ENCODE peak calls at places on chromosomes 16 and 17, in four cellular contexts. V is endothelial cell of umbilical vein, X is suprapubic skin, Q is GM23338. E is an unnamed sample.

GRCh38 chr16:46649571-46649970 is 28.4 kb upstream of the SHCBP1 start:
- DNase-seq in V (no peak), X (no peak), Q (no peak), E (no peak)

GRCh38 chr17:47995241-47995935 is 24.5 kb downstream of the CDK5RAP3 start:
- DNase-seq in V (no peak), X (no peak), Q (peak; percentile 55), E (no peak)

GRCh38 chr17:19345067-19345460 is 17.5 kb downstream of the B9D1 start:
- DNase-seq in V (no peak), X (no peak), Q (no peak), E (no peak)

GRCh38 chr16:11576427-11577289 is 10.1 kb downstream of the LITAF start:
- DNase-seq in V (no peak), X (no peak), Q (no peak), E (no peak)

GRCh38 chr17:39939588-39940419 is 12.3 kb downstream of the LRRC3C start:
- DNase-seq in V (peak; percentile 31), X (no peak), Q (peak; percentile 34), E (no peak)

GRCh38 chr16:77986021-77986420 is 36.3 kb upstream of the CLEC3A start:
- DNase-seq in V (no peak), X (no peak), Q (no peak), E (no peak)

GRCh38 chr17:18991531-18992315 is 12.8 kb downstream of the FAM83G start:
- DNase-seq in V (no peak), X (no peak), Q (no peak), E (no peak)

GRCh38 chr17:33369876-33370275 is 76.8 kb upstream of the ASIC2 start:
- DNase-seq in V (no peak), X (no peak), Q (no peak), E (no peak)

GRCh38 chr17:44747566-44747965 is 11.2 kb upstream of the ADAM11 start:
- DNase-seq in V (no peak), X (no peak), Q (no peak), E (no peak)

GRCh38 chr17:56884483-56885144 is 29.2 kb downstream of the TRIM25 start:
- DNase-seq in V (no peak), X (no peak), Q (no peak), E (no peak)

GRCh38 chr17:4073983-4074830 is 68.6 kb downstream of the ZZEF1 start:
- DNase-seq in V (no peak), X (no peak), Q (no peak), E (no peak)

GRCh38 chr17:43327421-43327820 is 71.4 kb upstream of the ARL4D start:
- DNase-seq in V (no peak), X (no peak), Q (no peak), E (no peak)

GRCh38 chr16:6081320-6081976 is 983.9 kb upstream of the EEF2KMT start:
- DNase-seq in V (no peak), X (no peak), Q (peak; percentile 70), E (no peak)

GRCh38 chr17:50144845-50145531 is 5.5 kb downstream of the PPP1R9B start:
- DNase-seq in V (no peak), X (peak; percentile 63), Q (no peak), E (no peak)

GRCh38 chr16:31880322-31880979 is 6.8 kb downstream of the ZNF267 start:
- DNase-seq in V (peak; percentile 66), X (no peak), Q (no peak), E (no peak)

GRCh38 chr16:68387301-68387700 is 61.0 kb downstream of the SMPD3 start:
- DNase-seq in V (no peak), X (no peak), Q (peak; percentile 76), E (no peak)

DNA sequence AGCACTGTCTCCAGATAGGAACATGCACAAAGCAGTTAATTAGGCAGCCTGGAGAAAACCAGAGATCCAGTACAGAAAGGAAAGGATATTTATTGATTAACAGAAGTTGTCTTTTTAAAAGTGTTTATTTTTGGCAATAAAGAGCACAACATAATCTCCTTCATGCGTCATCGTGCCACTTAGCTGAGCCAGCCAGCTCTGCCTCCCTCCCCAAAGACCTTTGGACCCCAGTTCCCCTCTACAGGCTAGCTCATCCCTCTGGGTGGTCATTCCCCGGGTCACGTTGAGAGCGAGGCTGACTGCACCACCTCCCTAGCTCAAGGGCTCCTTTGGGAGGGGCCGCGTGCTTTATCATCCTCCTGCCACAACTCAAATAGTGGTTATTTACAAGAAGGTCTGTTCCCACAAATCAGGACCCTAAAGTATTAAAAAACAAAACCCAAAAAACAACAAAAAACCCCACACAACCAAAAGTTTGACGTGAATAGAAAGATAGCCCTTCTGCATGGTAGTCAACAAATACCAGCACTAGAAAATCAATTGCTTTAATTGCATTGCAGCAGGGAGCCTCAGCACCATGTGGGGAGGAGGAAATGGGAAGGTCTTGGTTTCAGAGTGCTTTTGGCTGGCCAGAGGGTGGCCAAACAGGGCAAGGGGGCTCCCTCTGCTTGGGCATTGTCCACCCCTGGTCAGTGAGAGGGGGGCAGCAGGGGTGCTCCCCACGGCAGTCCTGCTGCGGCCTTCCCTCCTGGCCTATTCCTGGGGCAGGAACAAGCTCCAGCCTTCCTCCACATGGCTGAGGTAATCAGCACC is 9.6 kb downstream of the POLR2C start:
- DNase-seq in V (no peak), X (no peak), Q (peak; percentile 52), E (no peak)
- H3K27ac ChIP-seq in V (no peak overlapping the region), X (no peak overlapping the region), Q (peak overlapping the region; percentile 81), E (peak overlapping the region; percentile 17)

DNA sequence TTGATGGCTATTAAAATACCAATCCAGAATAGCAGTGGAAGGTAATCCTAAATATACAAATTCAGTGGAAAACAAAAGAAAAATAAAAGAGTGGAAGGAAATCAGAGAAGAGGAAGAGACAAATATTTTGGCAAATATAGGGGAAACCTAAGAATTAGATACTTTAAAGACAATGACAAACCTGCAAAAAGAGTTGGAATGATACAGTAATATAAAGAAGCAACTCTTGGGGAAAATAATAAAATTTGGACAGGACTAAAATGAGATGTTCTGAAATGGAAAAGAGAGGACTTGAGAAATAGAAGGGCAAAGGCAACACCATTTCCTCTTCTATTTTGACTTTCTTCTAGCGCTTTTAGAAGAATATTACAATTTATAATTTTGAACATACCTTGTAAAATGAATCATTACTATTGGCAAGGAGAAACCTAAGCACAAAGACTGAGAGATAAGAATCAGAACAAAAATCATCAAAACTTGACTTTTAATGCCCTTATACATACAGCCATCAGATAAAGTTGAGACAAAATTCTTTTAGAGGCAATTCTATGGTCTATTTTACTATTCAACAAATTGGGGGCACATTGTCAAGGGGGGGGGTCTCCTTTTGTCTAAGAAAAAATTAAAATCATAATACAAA is 5.2 kb downstream of the RNF43 start:
- DNase-seq in V (no peak), X (no peak), Q (no peak), E (no peak)
- H3K4me1 ChIP-seq in V (no peaks in the 10 kb centered on the region), X (peaks cover 13% of the 10 kb centered on the region), Q (peaks cover 11% of the 10 kb centered on the region), E (no peaks in the 10 kb centered on the region)

DNA sequence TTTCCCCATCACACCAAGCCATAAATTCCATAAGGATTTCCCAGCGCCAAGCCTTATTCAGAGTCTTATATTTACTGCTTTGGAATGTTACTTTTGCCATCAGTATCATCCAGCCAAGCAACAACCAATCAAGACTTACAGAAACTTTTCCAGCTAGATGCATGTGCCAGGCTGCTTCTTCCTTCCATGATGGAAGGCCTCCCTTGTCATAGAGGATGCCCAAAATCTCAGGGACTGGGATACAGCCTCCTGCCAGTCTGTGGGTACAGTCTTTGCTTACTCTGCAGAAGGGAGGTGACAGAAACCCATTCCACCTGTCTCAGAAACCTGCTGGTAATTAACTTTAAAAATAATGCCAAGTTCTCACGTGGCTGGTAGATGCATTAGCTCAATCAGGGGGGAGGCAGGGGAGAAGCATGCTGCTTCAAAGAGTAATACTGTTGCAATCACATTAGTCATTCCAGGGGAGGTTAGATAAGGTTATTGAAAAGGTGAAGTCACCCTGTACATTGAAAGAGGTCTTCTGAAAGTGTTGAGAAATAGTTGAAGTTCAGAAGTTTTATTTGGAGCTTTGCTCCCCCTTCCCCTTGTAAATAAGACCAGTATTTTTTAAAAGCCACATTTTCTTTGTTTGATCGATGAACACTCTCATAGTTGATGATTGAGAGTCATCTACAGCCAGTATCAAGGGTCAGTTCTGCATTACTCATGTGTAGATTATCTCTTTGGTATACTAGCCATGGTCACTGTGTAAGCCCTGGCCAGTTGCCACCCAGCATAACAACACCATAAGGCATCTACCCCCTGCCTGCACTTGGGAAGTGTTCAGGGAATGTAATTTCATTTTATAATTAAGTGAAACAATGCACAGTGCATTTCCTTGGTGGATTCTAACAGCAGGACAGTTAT is 22.2 kb downstream of the HLF start:
- DNase-seq in V (no peak), X (no peak), Q (no peak), E (no peak)
- TF ChIP-seq POLR2AphosphoS5 in V (no peak), X (no peak), Q (no peak), E (no peak)

DNA sequence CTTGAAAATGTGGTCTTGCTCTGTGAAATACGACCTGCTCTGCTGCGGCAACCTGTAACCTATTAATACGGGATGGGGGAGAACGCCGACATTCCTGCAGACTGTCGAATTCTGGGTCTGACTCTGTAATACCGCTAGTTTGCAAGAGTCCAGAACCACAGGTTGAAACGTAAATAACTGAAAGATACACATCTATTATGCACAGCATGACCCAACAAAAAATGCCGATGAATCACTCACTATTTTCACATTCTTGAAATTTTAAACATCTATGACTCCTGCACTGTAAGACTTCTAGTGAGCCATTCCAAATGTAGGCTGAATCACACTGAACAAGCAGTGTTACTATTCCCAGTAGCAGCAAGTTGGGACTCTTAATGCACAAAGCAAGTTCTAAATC is 20.4 kb downstream of the VPS53 start:
- DNase-seq in V (peak; percentile 78), X (no peak), Q (no peak), E (no peak)
- H3K27ac ChIP-seq in V (peak overlapping the region; percentile 95), X (no peak overlapping the region), Q (no peak overlapping the region), E (no peak overlapping the region)

GRCh38 chr16:89431158-89431584 is 59.2 kb downstream of the ANKRD11 start:
- DNase-seq in V (no peak), X (no peak), Q (no peak), E (no peak)
- H3K4me1 ChIP-seq in V (peaks cover 13% of the 10 kb centered on the region), X (peaks cover 49% of the 10 kb centered on the region), Q (peaks cover 52% of the 10 kb centered on the region), E (peaks cover 71% of the 10 kb centered on the region)

E was measured in vagina.